ENCODE peak calls at places on chromosomes 11 and 22, in eight cellular contexts. Q is esophagus squamous epithelium, J is endothelial cell of umbilical vein, T is uterus, O is IMR-90, Y is ovary, L is sigmoid colon, F is adrenal gland. R is an unnamed sample.

GRCh38 chr11:58963551-58964075 is 24.3 kb downstream of the GLYATL1 start:
- DNase-seq in Q (no peak), J (no peak), T (no peak), O (peak; percentile 59), Y (no peak), L (no peak), F (no peak), R (peak; percentile 62)

GRCh38 chr11:121533556-121534050 is 80.8 kb upstream of the SORL1-AS1 start:
- DNase-seq in Q (no peak), J (no peak), T (no peak), O (no peak), Y (no peak), L (no peak), F (no peak), R (no peak)

GRCh38 chr22:28051787-28052356 is 132.8 kb upstream of the PITPNB start:
- DNase-seq in Q (no peak), J (peak; percentile 66), T (peak; percentile 77), O (peak; percentile 61), Y (peak; percentile 79), L (peak; percentile 84), F (peak; percentile 63), R (peak; percentile 37)

GRCh38 chr22:20990184-20991180 is 8.4 kb downstream of the LZTR1 start:
- DNase-seq in Q (no peak), J (no peak), T (no peak), O (no peak), Y (no peak), L (no peak), F (no peak), R (no peak)

GRCh38 chr11:27218498-27219038 is 144.4 kb downstream of the CCDC34 start:
- DNase-seq in Q (no peak), J (no peak), T (no peak), O (peak; percentile 95), Y (no peak), L (no peak), F (no peak), R (no peak)

GRCh38 chr11:65501530-65502273 is 2.9 kb downstream of the MALAT1 start:
- DNase-seq in Q (no peak), J (peak; percentile 38), T (no peak), O (peak; percentile 56), Y (no peak), L (peak; percentile 52), F (peak; percentile 16), R (no peak)

GRCh38 chr11:8814923-8815240 is 96.1 kb upstream of the AKIP1 start:
- DNase-seq in Q (no peak), J (no peak), T (no peak), O (no peak), Y (no peak), L (no peak), F (no peak), R (no peak)

GRCh38 chr22:19691721-19692341 is 22.5 kb upstream of the SEPTIN5 start:
- DNase-seq in Q (no peak), J (peak; percentile 35), T (no peak), O (peak; percentile 61), Y (no peak), L (peak; percentile 71), F (no peak), R (peak; percentile 50)

GRCh38 chr11:12074529-12075195 is 35.7 kb upstream of the MICAL2 start:
- DNase-seq in Q (no peak), J (no peak), T (no peak), O (no peak), Y (no peak), L (peak; percentile 43), F (no peak), R (no peak)

GRCh38 chr11:128472128-128473110 is 114.9 kb downstream of the ETS1 start:
- DNase-seq in Q (no peak), J (peak; percentile 45), T (no peak), O (peak; percentile 79), Y (no peak), L (no peak), F (no peak), R (no peak)

GRCh38 chr11:114207096-114207495 is 89.1 kb upstream of the NNMT start:
- DNase-seq in Q (no peak), J (no peak), T (no peak), O (no peak), Y (no peak), L (no peak), F (no peak), R (no peak)

GRCh38 chr11:14373941-14374646 is 15.1 kb upstream of the RRAS2 start:
- DNase-seq in Q (no peak), J (peak; percentile 21), T (peak; percentile 26), O (peak; percentile 75), Y (no peak), L (peak; percentile 69), F (peak; percentile 45), R (no peak)

DNA sequence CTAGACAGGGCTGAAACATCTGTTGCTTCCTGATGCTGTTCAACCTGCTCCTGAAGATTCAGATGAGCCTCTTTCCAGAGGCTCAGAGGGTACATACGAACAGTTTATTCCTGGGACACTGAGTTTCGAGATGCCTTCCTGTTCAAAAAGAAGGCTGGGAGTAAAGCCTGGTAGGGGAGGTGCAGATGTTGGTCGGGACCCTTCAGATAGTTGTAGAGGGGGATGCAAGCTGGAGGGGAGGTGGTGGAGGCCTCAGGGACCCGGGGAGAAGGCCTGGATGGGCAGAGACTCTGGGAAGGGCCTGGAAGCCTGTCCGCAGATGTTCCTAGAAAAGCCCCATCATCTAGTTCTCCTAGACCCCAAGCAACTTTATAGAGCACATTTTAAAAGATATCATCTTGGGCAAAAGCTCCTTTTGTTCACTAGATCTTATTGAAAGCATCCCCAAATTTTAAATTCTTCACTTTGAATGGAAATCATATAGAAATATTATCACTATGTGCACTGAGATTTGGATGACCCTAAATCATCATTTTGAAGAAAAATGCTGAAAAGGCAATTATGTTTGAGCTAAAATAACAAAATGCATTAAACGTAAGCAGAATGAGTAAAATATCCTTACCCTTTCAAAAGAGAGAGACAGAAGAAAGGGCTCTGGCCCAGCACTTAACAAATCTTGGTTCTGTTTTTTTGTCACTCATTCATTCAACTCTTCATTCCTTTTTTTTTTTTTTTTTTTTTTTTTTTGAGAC is 41.2 kb downstream of the RTL6 start:
- DNase-seq in Q (no peak), J (no peak), T (no peak), O (no peak), Y (no peak), L (no peak), F (no peak), R (no peak)
- H3K4me1 ChIP-seq in Q (no peaks in the 10 kb centered on the region), J (no peaks in the 10 kb centered on the region), T (no peaks in the 10 kb centered on the region), O (no peaks in the 10 kb centered on the region), Y (no peaks in the 10 kb centered on the region), L (no peaks in the 10 kb centered on the region), F (no peaks in the 10 kb centered on the region), R (no peaks in the 10 kb centered on the region)

DNA sequence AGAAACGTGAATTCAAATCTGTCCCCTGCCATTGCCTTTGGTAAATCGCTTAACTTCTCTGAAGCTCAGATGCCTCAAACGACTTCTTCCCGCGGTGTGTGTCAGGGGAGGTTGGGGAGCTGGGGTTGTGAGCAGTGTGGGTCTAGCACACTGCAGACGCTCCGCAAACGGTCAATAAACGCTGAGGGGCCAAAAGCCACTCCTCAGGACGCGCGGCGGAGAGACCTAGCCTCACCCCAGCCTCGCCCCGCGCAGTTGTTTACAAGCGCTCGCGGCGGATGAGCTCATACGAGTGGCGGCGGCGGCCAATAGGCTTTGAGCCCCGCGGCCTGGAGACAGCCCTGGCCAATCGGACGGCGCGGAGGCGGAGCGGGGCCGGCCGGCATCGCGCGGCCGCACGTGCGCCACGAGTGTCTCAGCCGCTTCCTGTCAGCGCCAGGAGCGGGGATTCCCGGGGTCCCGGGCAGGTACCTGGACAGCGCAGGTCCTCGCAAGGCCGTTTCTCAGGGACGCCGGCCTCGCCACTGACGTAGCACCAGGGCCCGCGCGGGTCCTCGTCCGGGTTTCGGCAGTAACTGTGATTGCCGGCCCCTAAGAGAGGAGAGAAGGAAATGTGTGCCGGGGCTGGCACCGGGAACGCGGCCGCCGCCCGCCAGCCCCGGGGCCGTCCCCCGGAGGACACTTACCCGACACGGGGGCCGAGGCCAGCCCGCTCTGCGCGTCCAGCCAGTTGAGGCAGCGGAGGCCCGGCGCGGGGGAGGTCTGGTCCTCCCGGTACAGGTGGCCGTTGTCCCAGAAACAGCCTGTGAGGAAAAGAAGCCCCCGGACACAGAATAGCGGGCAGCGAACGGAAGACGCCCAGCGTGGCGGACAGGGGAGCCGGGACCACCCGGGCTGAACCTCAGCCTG is 1.5 kb downstream of the PIK3IP1 start:
- DNase-seq in Q (peak; percentile 89), J (peak; percentile 96), T (peak; percentile 94), O (peak; percentile 90), Y (peak; percentile 92), L (peak; percentile 98), F (peak; percentile 95), R (peak; percentile 96)
- TF ChIP-seq POLR2A in Q (peak; percentile 97), J (no peak), T (peak; percentile 96), O (peak; percentile 87), Y (peak; percentile 89), L (peak; percentile 78), F (peak; percentile 98), R (peak; percentile 93)

DNA sequence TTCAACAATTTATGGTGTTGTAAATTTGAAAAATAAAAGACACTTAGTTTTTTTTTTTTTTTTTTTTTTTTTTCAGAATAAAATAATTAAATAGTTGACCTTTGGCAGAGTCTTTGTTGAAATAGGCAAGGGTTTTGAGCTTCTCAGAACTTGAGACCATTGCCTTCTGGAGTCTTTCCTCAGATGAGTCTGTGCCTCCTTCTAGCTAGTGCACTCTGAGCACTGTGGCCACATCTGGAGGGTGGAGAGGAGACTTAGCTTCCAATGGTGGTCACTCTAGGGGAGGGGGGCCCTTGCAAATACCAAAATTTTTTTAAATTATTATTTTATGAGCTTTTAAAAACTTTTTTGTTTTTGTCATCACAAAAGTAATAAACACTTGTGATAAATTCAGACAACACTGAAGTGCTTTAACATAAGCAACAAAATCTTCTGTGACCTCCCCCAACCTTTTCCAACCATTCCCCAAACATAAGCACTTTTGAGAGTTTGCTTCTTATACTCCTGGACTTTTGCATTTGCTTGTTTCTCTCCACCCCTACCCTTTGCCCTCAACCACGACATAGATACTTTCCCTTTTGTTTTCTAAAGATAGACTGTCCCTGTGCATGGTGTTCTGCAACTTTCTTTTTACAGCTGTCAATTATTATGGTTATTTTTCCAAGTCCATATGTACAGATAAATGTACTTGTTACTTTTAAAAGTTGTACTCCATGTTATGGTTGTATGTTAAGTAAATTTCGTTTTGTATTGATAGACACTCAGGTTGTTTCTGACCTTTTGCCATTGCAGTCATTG is 41.1 kb downstream of the BMAL1 start:
- DNase-seq in Q (no peak), J (no peak), T (no peak), O (no peak), Y (no peak), L (no peak), F (no peak), R (no peak)
- H3K4me3 ChIP-seq in Q (no peak overlapping the region), J (no peak overlapping the region), T (no peak overlapping the region), O (no peak overlapping the region), Y (no peak overlapping the region), L (no peak overlapping the region), F (no peak overlapping the region), R (no peak overlapping the region)

DNA sequence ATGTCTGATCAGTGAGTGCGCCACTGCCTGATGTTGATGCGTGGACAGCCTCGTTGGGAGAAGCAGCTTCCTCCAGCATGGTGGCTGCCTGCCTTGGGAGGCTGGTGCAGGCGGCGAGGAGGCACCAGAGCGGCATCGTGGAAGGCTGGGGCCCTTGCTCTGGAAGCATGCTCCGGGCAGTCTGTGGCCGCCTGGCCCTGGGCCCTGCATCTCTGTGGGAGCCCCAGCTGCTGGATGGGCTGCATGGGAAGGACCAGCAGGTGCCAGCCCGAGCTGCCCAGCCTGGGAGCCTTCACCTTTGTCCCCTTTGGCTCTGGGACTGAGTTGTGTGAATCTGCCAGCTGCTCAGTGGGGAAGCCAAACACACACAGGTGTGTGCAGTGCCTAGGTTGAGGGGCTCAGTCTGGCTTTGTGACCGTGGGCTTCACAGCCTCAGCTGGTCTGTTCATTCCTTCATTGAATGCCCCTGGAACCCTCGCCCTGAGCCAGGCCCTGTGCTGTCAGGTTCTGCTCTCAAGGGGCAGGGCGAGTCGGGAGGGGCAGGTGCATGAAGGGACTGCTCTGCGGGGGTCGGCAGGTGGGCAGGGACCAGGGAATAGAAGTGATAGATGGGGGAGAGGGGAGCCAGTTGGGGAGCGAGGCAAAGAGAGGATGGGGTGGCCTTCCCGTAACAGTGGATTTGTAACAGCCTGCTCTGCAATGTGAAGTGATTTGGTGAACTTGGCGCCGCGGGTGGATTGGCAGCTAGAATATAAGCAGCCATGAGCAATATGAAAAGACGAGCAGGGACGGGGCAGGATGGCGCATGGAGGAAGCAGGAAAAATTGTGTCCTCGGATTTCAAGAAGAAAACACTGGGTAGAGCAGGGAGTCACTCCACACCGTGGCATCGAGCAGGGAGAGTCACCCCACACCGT is 354.2 kb downstream of the TBC1D22A start:
- DNase-seq in Q (no peak), J (no peak), T (no peak), O (no peak), Y (peak; percentile 12), L (peak; percentile 56), F (no peak), R (no peak)
- H3K4me1 ChIP-seq in Q (peaks cover 12% of the 10 kb centered on the region), J (no peaks in the 10 kb centered on the region), T (no peaks in the 10 kb centered on the region), O (peaks cover 5% of the 10 kb centered on the region), Y (peaks cover under 1% of the 10 kb centered on the region), L (no peaks in the 10 kb centered on the region), F (no peaks in the 10 kb centered on the region), R (no peaks in the 10 kb centered on the region)

R was measured in breast epithelium.